ENCODE peak calls at places on chromosome 13, in four cellular contexts. One of them, this sample, is unnamed.

GRCh38 chr13:46041335-46041934 is 11.1 kb downstream of the ZC3H13 start:
- DNase-seq in Right ventricle myocardium superior: no peak
- DNase-seq in CD8-positive, alpha-beta T cell: no peak
- DNase-seq in NCI-H1694: no peak
- DNase-seq in this sample: peak

GRCh38 chr13:63209330-63210017 is 1793.8 kb upstream of the PCDH20 start:
- DNase-seq in NCI-H1694: no peak
- DNase-seq in Right ventricle myocardium superior: no peak
- DNase-seq in CD8-positive, alpha-beta T cell: no peak
- DNase-seq in this sample: no peak

GRCh38 chr13:36072127-36072526 is 59.1 kb downstream of the DCLK1 start:
- DNase-seq in Right ventricle myocardium superior: no peak
- DNase-seq in NCI-H1694: no peak
- DNase-seq in CD8-positive, alpha-beta T cell: no peak
- DNase-seq in this sample: no peak

GRCh38 chr13:113205428-113205931 is 3.0 kb downstream of the PCID2 start:
- DNase-seq in CD8-positive, alpha-beta T cell: no peak
- DNase-seq in Right ventricle myocardium superior: no peak
- DNase-seq in NCI-H1694: no peak
- DNase-seq in this sample: no peak

GRCh38 chr13:46184277-46184699 is 2.3 kb upstream of the LCP1 start:
- DNase-seq in CD8-positive, alpha-beta T cell: peak
- DNase-seq in NCI-H1694: no peak
- DNase-seq in Right ventricle myocardium superior: peak
- DNase-seq in this sample: no peak

GRCh38 chr13:43368003-43368402 is 344.6 kb downstream of the DNAJC15 start:
- DNase-seq in CD8-positive, alpha-beta T cell: no peak
- DNase-seq in NCI-H1694: no peak
- DNase-seq in Right ventricle myocardium superior: no peak
- DNase-seq in this sample: no peak

GRCh38 chr13:96816261-96816660 is 178.0 kb downstream of the OXGR1 start:
- DNase-seq in Right ventricle myocardium superior: no peak
- DNase-seq in NCI-H1694: no peak
- DNase-seq in CD8-positive, alpha-beta T cell: no peak
- DNase-seq in this sample: no peak

GRCh38 chr13:52164989-52165388 is 5.6 kb upstream of the NEK3 start:
- DNase-seq in NCI-H1694: no peak
- DNase-seq in CD8-positive, alpha-beta T cell: no peak
- DNase-seq in Right ventricle myocardium superior: no peak
- DNase-seq in this sample: no peak

GRCh38 chr13:114279146-114279545 is 2.3 kb upstream of the UPF3A start:
- DNase-seq in CD8-positive, alpha-beta T cell: no peak
- DNase-seq in Right ventricle myocardium superior: no peak
- DNase-seq in NCI-H1694: no peak
- DNase-seq in this sample: no peak

GRCh38 chr13:62357887-62358645 is 942.4 kb upstream of the PCDH20 start:
- DNase-seq in NCI-H1694: peak
- DNase-seq in Right ventricle myocardium superior: no peak
- DNase-seq in CD8-positive, alpha-beta T cell: no peak
- DNase-seq in this sample: no peak

GRCh38 chr13:99892189-99892588 is 79.4 kb downstream of the ZIC5 start:
- DNase-seq in NCI-H1694: no peak
- DNase-seq in CD8-positive, alpha-beta T cell: no peak
- DNase-seq in Right ventricle myocardium superior: no peak
- DNase-seq in this sample: no peak

GRCh38 chr13:109569938-109570711 is 216.3 kb downstream of the IRS2 start:
- DNase-seq in NCI-H1694: no peak
- DNase-seq in CD8-positive, alpha-beta T cell: peak
- DNase-seq in Right ventricle myocardium superior: no peak
- DNase-seq in this sample: no peak

GRCh38 chr13:37656247-37656940 is 57.8 kb upstream of the POSTN start:
- DNase-seq in NCI-H1694: no peak
- DNase-seq in CD8-positive, alpha-beta T cell: no peak
- DNase-seq in Right ventricle myocardium superior: no peak
- DNase-seq in this sample: no peak

GRCh38 chr13:18959229-18959628 is 222.4 kb downstream of the TUBA3C start:
- DNase-seq in NCI-H1694: no peak
- DNase-seq in Right ventricle myocardium superior: no peak
- DNase-seq in CD8-positive, alpha-beta T cell: no peak
- DNase-seq in this sample: no peak

GRCh38 chr13:30415430-30416030 is 6.8 kb upstream of the UBE2L5 start:
- DNase-seq in NCI-H1694: no peak
- DNase-seq in CD8-positive, alpha-beta T cell: no peak
- DNase-seq in Right ventricle myocardium superior: no peak
- DNase-seq in this sample: no peak

GRCh38 chr13:98860491-98860890 is 108.0 kb upstream of the SLC15A1 start:
- DNase-seq in Right ventricle myocardium superior: no peak
- DNase-seq in CD8-positive, alpha-beta T cell: no peak
- DNase-seq in NCI-H1694: no peak
- DNase-seq in this sample: no peak

GRCh38 chr13:24165746-24166145 is 5.2 kb downstream of the SPATA13 start:
- DNase-seq in CD8-positive, alpha-beta T cell: no peak
- DNase-seq in Right ventricle myocardium superior: no peak
- DNase-seq in NCI-H1694: no peak
- DNase-seq in this sample: no peak

GRCh38 chr13:39419866-39420265 is 183.1 kb downstream of the LHFPL6 start:
- DNase-seq in NCI-H1694: no peak
- DNase-seq in Right ventricle myocardium superior: no peak
- DNase-seq in CD8-positive, alpha-beta T cell: no peak
- DNase-seq in this sample: no peak

GRCh38 chr13:33410619-33411018 is 125.1 kb upstream of the STARD13 start:
- DNase-seq in NCI-H1694: no peak
- DNase-seq in CD8-positive, alpha-beta T cell: no peak
- DNase-seq in Right ventricle myocardium superior: no peak
- DNase-seq in this sample: no peak

GRCh38 chr13:74715718-74716117 is 581.5 kb upstream of the KLF12 start:
- DNase-seq in CD8-positive, alpha-beta T cell: no peak
- DNase-seq in Right ventricle myocardium superior: no peak
- DNase-seq in NCI-H1694: no peak
- DNase-seq in this sample: no peak

GRCh38 chr13:39587939-39588338 is 15.1 kb downstream of the LHFPL6 start:
- DNase-seq in CD8-positive, alpha-beta T cell: no peak
- DNase-seq in Right ventricle myocardium superior: no peak
- DNase-seq in NCI-H1694: no peak
- DNase-seq in this sample: no peak

GRCh38 chr13:92224052-92224821 is 825.8 kb downstream of the GPC5 start:
- DNase-seq in CD8-positive, alpha-beta T cell: no peak
- DNase-seq in Right ventricle myocardium superior: no peak
- DNase-seq in NCI-H1694: no peak
- DNase-seq in this sample: peak

GRCh38 chr13:43289458-43290255 is 266.3 kb downstream of the DNAJC15 start:
- DNase-seq in Right ventricle myocardium superior: no peak
- DNase-seq in NCI-H1694: no peak
- DNase-seq in CD8-positive, alpha-beta T cell: no peak
- DNase-seq in this sample: no peak

GRCh38 chr13:51435002-51435578 is 17.7 kb downstream of the INTS6 start:
- DNase-seq in Right ventricle myocardium superior: no peak
- DNase-seq in CD8-positive, alpha-beta T cell: no peak
- DNase-seq in NCI-H1694: peak
- DNase-seq in this sample: no peak

GRCh38 chr13:111174377-111174776 is 59.3 kb downstream of the ARHGEF7 start:
- DNase-seq in NCI-H1694: no peak
- DNase-seq in Right ventricle myocardium superior: no peak
- DNase-seq in CD8-positive, alpha-beta T cell: no peak
- DNase-seq in this sample: no peak

GRCh38 chr13:48909088-48909389 is 66.7 kb upstream of the FNDC3A start:
- DNase-seq in Right ventricle myocardium superior: peak
- DNase-seq in CD8-positive, alpha-beta T cell: no peak
- DNase-seq in NCI-H1694: no peak
- DNase-seq in this sample: no peak

GRCh38 chr13:46622918-46623256 is 69.9 kb downstream of the LRCH1 start:
- DNase-seq in CD8-positive, alpha-beta T cell: no peak
- DNase-seq in NCI-H1694: peak
- DNase-seq in Right ventricle myocardium superior: peak
- DNase-seq in this sample: peak

GRCh38 chr13:77372275-77372674 is 45.4 kb upstream of the MYCBP2 start:
- DNase-seq in CD8-positive, alpha-beta T cell: no peak
- DNase-seq in Right ventricle myocardium superior: no peak
- DNase-seq in NCI-H1694: no peak
- DNase-seq in this sample: no peak

GRCh38 chr13:76048126-76048525 is 412.0 kb downstream of the LMO7 start:
- DNase-seq in CD8-positive, alpha-beta T cell: no peak
- DNase-seq in Right ventricle myocardium superior: no peak
- DNase-seq in NCI-H1694: no peak
- DNase-seq in this sample: no peak

GRCh38 chr13:102800145-102801041 is 1.5 kb downstream of the BIVM start:
- DNase-seq in Right ventricle myocardium superior: peak
- DNase-seq in CD8-positive, alpha-beta T cell: peak
- DNase-seq in NCI-H1694: peak
- DNase-seq in this sample: no peak

GRCh38 chr13:102309110-102309509 is 92.7 kb downstream of the FGF14 start:
- DNase-seq in NCI-H1694: no peak
- DNase-seq in Right ventricle myocardium superior: peak
- DNase-seq in CD8-positive, alpha-beta T cell: no peak
- DNase-seq in this sample: no peak

GRCh38 chr13:32476021-32476731 is 48.2 kb upstream of the N4BP2L1 start:
- DNase-seq in Right ventricle myocardium superior: no peak
- DNase-seq in CD8-positive, alpha-beta T cell: no peak
- DNase-seq in NCI-H1694: no peak
- DNase-seq in this sample: no peak

GRCh38 chr13:34308725-34309124 is 490.8 kb downstream of the RFC3 start:
- DNase-seq in NCI-H1694: no peak
- DNase-seq in Right ventricle myocardium superior: no peak
- DNase-seq in CD8-positive, alpha-beta T cell: no peak
- DNase-seq in this sample: no peak

This sample was measured in SK-N-MC.